ENCODE peak calls at places on chromosomes 4 and X, in four cellular contexts. Q, L, B and M are unnamed samples.

GRCh38 chr4:147942729-147943128 is 210.8 kb downstream of the ARHGAP10 start:
- DNase-seq in Q (peak; percentile 22), L (no peak), B (no peak), M (peak; percentile 24)

GRCh38 chr4:1243451-1244080 is 5.4 kb downstream of the CTBP1 start:
- DNase-seq in Q (peak; percentile 53), L (peak; percentile 22), B (peak; percentile 34), M (peak; percentile 16)

GRCh38 chr4:76930721-76931481 is 18.7 kb upstream of the SEPTIN11 start:
- DNase-seq in Q (no peak), L (no peak), B (no peak), M (no peak)

GRCh38 chr4:151993521-151993920 is 232.7 kb upstream of the GATB start:
- DNase-seq in Q (no peak), L (no peak), B (no peak), M (no peak)

GRCh38 chr4:54400802-54401201 is 171.7 kb downstream of the PDGFRA start:
- DNase-seq in Q (peak; percentile 79), L (no peak), B (no peak), M (no peak)

GRCh38 chrX:115650916-115651315 is 89.9 kb downstream of the PLS3 start:
- DNase-seq in Q (peak; percentile 56), L (peak; percentile 38), B (peak; percentile 40), M (no peak)

GRCh38 chr4:36088542-36088941 is 155.8 kb downstream of the ARAP2 start:
- DNase-seq in Q (no peak), L (no peak), B (no peak), M (no peak)

GRCh38 chrX:40166582-40166981 is 68.8 kb upstream of the BCOR start:
- DNase-seq in Q (peak; percentile 79), L (no peak), B (no peak), M (peak; percentile 59)

GRCh38 chr4:47566566-47566965 is 81.5 kb downstream of the ATP10D start:
- DNase-seq in Q (no peak), L (no peak), B (no peak), M (no peak)

GRCh38 chrX:18353931-18354368 is 538 bp downstream of the SCML2 start:
- DNase-seq in Q (no peak), L (peak; percentile 42), B (peak; percentile 2), M (no peak)

GRCh38 chr4:39415678-39416283 is 9.1 kb downstream of the KLB start:
- DNase-seq in Q (peak; percentile 12), L (no peak), B (no peak), M (no peak)

GRCh38 chr4:1879491-1879890 is 8.3 kb downstream of the NSD2 start:
- DNase-seq in Q (peak; percentile 45), L (no peak), B (peak; percentile 64), M (no peak)

GRCh38 chrX:153884136-153885076 is 1.6 kb downstream of the L1CAM start:
- DNase-seq in Q (no peak), L (no peak), B (no peak), M (no peak)

GRCh38 chr4:183505556-183506388 is 914 bp downstream of the ING2 start:
- DNase-seq in Q (peak; percentile 86), L (peak; percentile 92), B (peak; percentile 86), M (peak; percentile 50)

GRCh38 chr4:1612278-1613098 is 71.6 kb downstream of the FAM53A start:
- DNase-seq in Q (no peak), L (no peak), B (no peak), M (no peak)

GRCh38 chrX:72238721-72239475 is at the start of gene ERCC6L:
- DNase-seq in Q (peak; percentile 82), L (peak; percentile 88), B (peak; percentile 85), M (peak; percentile 70)

GRCh38 chr4:78862314-78862737 is 76.9 kb downstream of the PAQR3 start:
- DNase-seq in Q (no peak), L (no peak), B (no peak), M (no peak)

GRCh38 chr4:165060938-165061337 is 7.3 kb downstream of the TRIM75 start:
- DNase-seq in Q (peak; percentile 2), L (no peak), B (no peak), M (no peak)

GRCh38 chr4:120057416-120057815 is 9.2 kb downstream of the MAD2L1 start:
- DNase-seq in Q (no peak), L (no peak), B (no peak), M (no peak)

GRCh38 chr4:120055167-120055566 is 11.5 kb downstream of the MAD2L1 start:
- DNase-seq in Q (no peak), L (no peak), B (no peak), M (no peak)

GRCh38 chr4:120053916-120054315 is 12.7 kb downstream of the MAD2L1 start:
- DNase-seq in Q (no peak), L (no peak), B (no peak), M (no peak)

GRCh38 chr4:120055795-120056194 is 10.9 kb downstream of the MAD2L1 start:
- DNase-seq in Q (no peak), L (no peak), B (no peak), M (no peak)

GRCh38 chr4:120056249-120056648 is 10.4 kb downstream of the MAD2L1 start:
- DNase-seq in Q (peak; percentile 46), L (no peak), B (no peak), M (no peak)
- TF ChIP-seq CTCF in Q (peak; percentile 26), L (no peak), B (no peak), M (no peak)

DNA sequence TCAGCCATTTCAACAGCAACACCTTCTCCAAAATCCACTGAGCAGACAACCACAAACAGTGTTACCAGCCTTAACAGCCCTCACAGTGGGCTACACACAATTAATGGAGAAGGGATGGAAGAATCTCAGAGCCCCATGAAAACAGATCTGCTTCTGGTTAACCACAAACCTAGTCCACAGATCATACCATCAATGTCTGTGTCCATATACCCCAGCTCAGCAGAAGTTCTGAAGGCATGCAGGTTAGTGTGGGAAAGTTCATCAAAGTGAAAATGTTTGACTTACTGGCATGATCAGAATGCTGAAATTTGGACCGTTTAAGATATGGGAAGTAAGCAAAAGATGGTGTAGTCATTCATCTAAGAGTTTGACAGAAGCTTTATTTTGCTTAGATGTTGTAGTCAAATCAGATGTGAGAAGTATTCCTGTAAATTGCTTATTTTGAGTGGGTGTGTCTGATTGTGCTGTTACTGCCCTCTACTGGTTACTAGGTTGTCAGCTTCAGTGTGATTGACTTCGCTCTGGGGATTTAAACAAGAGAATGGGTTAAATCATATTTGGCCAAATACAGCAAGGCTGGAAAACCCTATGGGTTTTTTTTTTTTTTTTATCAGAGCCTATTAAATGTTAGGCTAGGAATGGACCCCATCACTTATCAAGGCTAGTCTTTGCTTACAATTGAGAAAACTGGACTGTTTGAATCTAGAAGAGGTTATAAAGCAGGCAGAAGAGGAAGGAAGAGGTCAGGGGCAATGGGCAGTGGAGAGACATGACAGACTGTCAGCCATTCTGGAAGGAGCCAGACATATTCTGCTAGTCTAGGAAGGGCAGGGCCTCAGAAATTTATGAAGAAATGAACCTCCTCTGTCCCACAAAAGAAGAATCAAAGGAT is 130.3 kb downstream of the DIPK2B start:
- DNase-seq in Q (peak; percentile 75), L (no peak), B (peak; percentile 18), M (no peak)
- TF ChIP-seq CTCF in Q (peak; percentile 81), L (peak; percentile 14), B (peak; percentile 8), M (peak; percentile 54)

DNA sequence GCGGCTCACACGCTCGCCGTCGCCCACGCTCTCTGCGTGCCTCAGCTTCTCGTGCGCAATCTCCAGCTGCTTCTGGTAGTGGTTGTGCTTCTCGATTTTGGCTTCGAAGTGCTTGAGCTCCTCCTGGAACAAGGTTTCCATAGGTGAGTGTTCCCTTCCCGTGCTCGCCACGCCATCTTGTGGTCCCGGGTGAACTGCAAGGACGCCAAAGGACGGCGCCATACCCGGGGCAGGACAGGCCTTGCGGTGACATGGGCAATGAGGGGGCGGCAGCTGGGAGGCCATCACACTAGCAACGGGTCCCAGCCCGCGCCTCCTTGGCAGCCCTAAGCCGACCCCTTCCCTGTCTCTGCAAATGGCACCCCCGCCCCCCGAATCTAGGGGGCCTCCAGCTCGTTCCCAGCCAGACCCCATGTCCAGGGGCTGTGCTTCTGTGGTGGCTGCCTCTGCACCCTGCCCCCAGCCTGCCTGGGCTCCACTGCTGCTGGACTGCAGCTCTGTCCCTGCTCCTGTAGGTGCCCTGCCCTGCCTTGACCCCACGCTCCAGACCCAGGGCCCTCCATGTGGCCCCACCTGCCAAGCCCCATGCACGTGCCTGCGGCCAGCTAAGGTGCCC is 17.3 kb downstream of the LRPAP1 start:
- DNase-seq in Q (no peak), L (no peak), B (no peak), M (no peak)
- TF ChIP-seq CTCF in Q (no peak), L (no peak), B (no peak), M (no peak)

GRCh38 chr4:172826866-172827265 is 341.7 kb upstream of the GALNT7 start:
- DNase-seq in Q (no peak), L (no peak), B (no peak), M (no peak)

GRCh38 chr4:172826346-172826745 is 342.3 kb upstream of the GALNT7 start:
- DNase-seq in Q (no peak), L (no peak), B (no peak), M (no peak)

GRCh38 chr4:172830295-172830764 is 338.3 kb upstream of the GALNT7 start:
- DNase-seq in Q (peak; percentile 24), L (no peak), B (no peak), M (no peak)
- TF ChIP-seq CTCF in Q (peak; percentile 41), L (peak; percentile 21), B (no peak), M (peak; percentile 45)

DNA sequence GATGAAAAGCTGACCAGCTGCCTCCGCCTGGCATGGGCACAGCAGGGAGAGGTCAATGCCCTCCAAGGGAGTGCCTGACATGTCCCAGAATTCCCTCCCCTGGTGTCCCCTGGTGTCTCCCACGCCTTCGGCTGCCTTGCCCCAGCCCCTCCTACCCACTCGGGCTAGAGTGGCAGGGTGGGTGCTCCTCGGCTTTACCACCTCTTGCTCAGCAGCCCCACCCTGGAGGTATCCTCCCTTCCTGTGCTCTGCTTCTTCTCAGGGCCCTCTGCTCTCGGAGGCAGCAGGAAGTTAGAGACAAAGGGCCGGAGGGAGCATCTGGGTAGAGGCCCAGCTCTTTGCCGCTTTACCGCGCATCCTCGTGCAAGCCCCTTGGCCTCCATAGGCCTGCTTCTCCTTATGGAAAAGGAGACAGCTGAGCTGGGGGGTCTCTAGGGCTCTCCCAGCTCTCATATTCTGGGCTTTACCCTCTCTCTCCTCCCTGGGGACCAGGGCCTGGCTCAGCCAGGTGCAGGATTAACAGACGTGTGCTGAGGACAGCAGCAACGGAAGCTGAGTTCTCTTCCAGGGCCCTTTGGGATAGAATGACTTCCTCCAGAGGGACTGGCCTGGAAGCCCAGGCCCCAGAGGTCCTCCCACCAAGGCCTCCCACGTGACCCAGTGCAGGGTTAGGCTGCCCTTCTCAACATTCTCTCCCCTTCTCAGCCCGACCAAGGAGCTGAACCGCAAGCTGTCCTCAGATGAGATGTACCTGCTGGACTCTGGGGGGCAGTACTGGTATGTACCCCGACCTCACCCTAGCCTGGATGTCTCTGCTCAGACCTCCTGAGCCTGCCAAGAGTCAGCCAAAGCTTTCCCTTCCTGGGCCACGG is 17.2 kb downstream of the XPNPEP2 start:
- DNase-seq in Q (no peak), L (no peak), B (no peak), M (no peak)
- TF ChIP-seq CTCF in Q (no peak), L (no peak), B (no peak), M (no peak)

DNA sequence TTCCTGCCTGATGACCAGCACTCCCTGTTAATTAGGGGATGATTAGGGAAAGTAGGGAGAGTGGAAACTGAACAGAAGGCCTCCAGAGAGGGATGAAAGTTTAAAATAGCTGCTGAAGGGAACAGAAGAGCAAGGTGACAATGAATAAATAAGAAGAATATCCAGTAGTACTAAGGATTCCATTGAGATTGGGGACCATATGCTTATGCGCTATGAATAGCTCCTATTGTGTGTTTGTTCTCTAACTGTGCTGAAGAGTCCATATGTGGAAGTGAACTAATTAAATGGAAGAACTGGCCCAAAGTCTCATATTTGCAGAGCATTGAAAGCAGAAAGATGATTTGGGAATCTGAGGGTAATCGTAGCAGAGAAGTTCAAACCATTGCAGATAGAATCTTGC is 137.0 kb downstream of the PRSS12 start:
- DNase-seq in Q (no peak), L (no peak), B (no peak), M (no peak)
- TF ChIP-seq CTCF in Q (no peak), L (no peak), B (no peak), M (no peak)

GRCh38 chr4:84151574-84151973 is 347.5 kb downstream of the NKX6-1 start:
- DNase-seq in Q (no peak), L (no peak), B (no peak), M (no peak)
- TF ChIP-seq CTCF in Q (no peak), L (no peak), B (no peak), M (peak; percentile 26)

GRCh38 chr4:74768857-74769525 is 25.3 kb downstream of the BTC start:
- DNase-seq in Q (peak; percentile 89), L (no peak), B (no peak), M (no peak)
- TF ChIP-seq CTCF in Q (no peak), L (no peak), B (no peak), M (no peak)